ENCODE peak calls at places on chromosomes 6 and 20, in five cellular contexts. N, V, Y, A and S are unnamed samples.

GRCh38 chr6:85464722-85465150 is 14.9 kb downstream of the NT5E start:
- DNase-seq in N (no peak), V (peak), Y (peak), A (no peak), S (no peak)

GRCh38 chr6:39642300-39642699 is 82.9 kb downstream of the KIF6 start:
- DNase-seq in N (no peak), V (no peak), Y (no peak), A (no peak), S (no peak)

GRCh38 chr6:15392182-15392581 is 146.3 kb downstream of the JARID2 start:
- DNase-seq in N (no peak), V (no peak), Y (no peak), A (no peak), S (no peak)

GRCh38 chr20:51022803-51023616 is at the start of gene KCNG1:
- DNase-seq in N (no peak), V (no peak), Y (peak), A (peak), S (no peak)

GRCh38 chr6:158414900-158415299 is 102.6 kb downstream of the TULP4 start:
- DNase-seq in N (no peak), V (no peak), Y (peak), A (no peak), S (no peak)

GRCh38 chr6:5851261-5851757 is 155.4 kb downstream of the NRN1 start:
- DNase-seq in N (no peak), V (no peak), Y (peak), A (peak), S (no peak)

GRCh38 chr6:41189968-41190367 is 11.0 kb downstream of the TREML2 start:
- DNase-seq in N (no peak), V (no peak), Y (no peak), A (no peak), S (no peak)

GRCh38 chr20:34579191-34579661 is 20.7 kb downstream of the MAP1LC3A start:
- DNase-seq in N (no peak), V (peak), Y (peak), A (no peak), S (no peak)

GRCh38 chr6:121430514-121431460 is 4.7 kb upstream of the GJA1 start:
- DNase-seq in N (no peak), V (no peak), Y (peak), A (no peak), S (no peak)

GRCh38 chr6:142822383-142822782 is 122.6 kb downstream of the HIVEP2 start:
- DNase-seq in N (no peak), V (no peak), Y (no peak), A (no peak), S (no peak)

GRCh38 chr6:797479-798077 is 104.6 kb upstream of the EXOC2 start:
- DNase-seq in N (no peak), V (no peak), Y (peak), A (no peak), S (no peak)

GRCh38 chr6:159952289-159953005 is 16.4 kb upstream of the IGF2R start:
- DNase-seq in N (no peak), V (no peak), Y (no peak), A (no peak), S (no peak)

GRCh38 chr6:50815436-50816114 is 3.1 kb upstream of the TFAP2B start:
- DNase-seq in N (no peak), V (no peak), Y (peak), A (no peak), S (no peak)

GRCh38 chr20:37314617-37315292 is 25.3 kb downstream of the MANBAL start:
- DNase-seq in N (no peak), V (no peak), Y (no peak), A (no peak), S (no peak)

GRCh38 chr20:38198238-38198861 is 33.3 kb upstream of the TGM2 start:
- DNase-seq in N (no peak), V (no peak), Y (peak), A (no peak), S (no peak)

GRCh38 chr6:111573118-111573883 is 32.4 kb downstream of the TRAF3IP2 start:
- DNase-seq in N (no peak), V (no peak), Y (peak), A (peak), S (no peak)

GRCh38 chr6:170178561-170179477 is 112.1 kb downstream of the DLL1 start:
- DNase-seq in N (no peak), V (peak), Y (peak), A (no peak), S (no peak)

GRCh38 chr6:29757701-29758293 is 34.6 kb downstream of the HLA-F start:
- DNase-seq in N (no peak), V (no peak), Y (no peak), A (no peak), S (no peak)